ENCODE peak calls at places on chromosomes 5 and 9, in eight cellular contexts. One of them, this sample, is unnamed.

GRCh38 chr9:86802900-86803673 is 144.2 kb downstream of the GAS1 start:
- DNase-seq in bronchial epithelial cell: no peak
- DNase-seq in fibroblast of lung: no peak
- DNase-seq in fibroblast of pulmonary artery: no peak
- DNase-seq in GM20000: no peak
- DNase-seq in HFFc6: no peak
- DNase-seq in pancreas: no peak
- DNase-seq in cardiac muscle cell: no peak
- DNase-seq in this sample: no peak

GRCh38 chr9:111743275-111743674 is 51.5 kb downstream of the SHOC1 start:
- DNase-seq in bronchial epithelial cell: peak; percentile 99
- DNase-seq in fibroblast of lung: peak; percentile 81
- DNase-seq in fibroblast of pulmonary artery: peak; percentile 82
- DNase-seq in GM20000: no peak
- DNase-seq in HFFc6: peak; percentile 79
- DNase-seq in pancreas: no peak
- DNase-seq in cardiac muscle cell: no peak
- DNase-seq in this sample: no peak

GRCh38 chr5:177447066-177447610 is 524 bp downstream of the PRR7 start:
- DNase-seq in bronchial epithelial cell: no peak
- DNase-seq in fibroblast of lung: peak; percentile 53
- DNase-seq in fibroblast of pulmonary artery: peak; percentile 36
- DNase-seq in GM20000: peak; percentile 89
- DNase-seq in HFFc6: no peak
- DNase-seq in pancreas: peak; percentile 68
- DNase-seq in cardiac muscle cell: peak; percentile 71
- DNase-seq in this sample: no peak

GRCh38 chr9:88433583-88434240 is 45.5 kb downstream of the SPIN1 start:
- DNase-seq in bronchial epithelial cell: peak; percentile 22
- DNase-seq in fibroblast of lung: peak; percentile 79
- DNase-seq in fibroblast of pulmonary artery: peak; percentile 4
- DNase-seq in GM20000: no peak
- DNase-seq in HFFc6: peak; percentile 17
- DNase-seq in pancreas: no peak
- DNase-seq in cardiac muscle cell: no peak
- DNase-seq in this sample: no peak

GRCh38 chr9:98867434-98868168 is 60.1 kb downstream of the GALNT12 start:
- DNase-seq in bronchial epithelial cell: no peak
- DNase-seq in fibroblast of lung: peak; percentile 88
- DNase-seq in fibroblast of pulmonary artery: peak; percentile 94
- DNase-seq in GM20000: no peak
- DNase-seq in HFFc6: peak; percentile 52
- DNase-seq in pancreas: peak; percentile 82
- DNase-seq in cardiac muscle cell: no peak
- DNase-seq in this sample: no peak

GRCh38 chr5:115465416-115465815 is 79.2 kb downstream of the FEM1C start:
- DNase-seq in bronchial epithelial cell: peak; percentile 43
- DNase-seq in fibroblast of lung: peak; percentile 57
- DNase-seq in fibroblast of pulmonary artery: no peak
- DNase-seq in GM20000: no peak
- DNase-seq in HFFc6: peak; percentile 25
- DNase-seq in pancreas: no peak
- DNase-seq in cardiac muscle cell: no peak
- DNase-seq in this sample: no peak

GRCh38 chr5:15044521-15044920 is 172.9 kb upstream of the ANKH start:
- DNase-seq in bronchial epithelial cell: no peak
- DNase-seq in fibroblast of lung: no peak
- DNase-seq in fibroblast of pulmonary artery: no peak
- DNase-seq in GM20000: no peak
- DNase-seq in HFFc6: no peak
- DNase-seq in pancreas: no peak
- DNase-seq in cardiac muscle cell: no peak
- DNase-seq in this sample: no peak

GRCh38 chr5:69024241-69024651 is 69.6 kb upstream of the SLC30A5 start:
- DNase-seq in bronchial epithelial cell: peak; percentile 58
- DNase-seq in fibroblast of lung: peak; percentile 19
- DNase-seq in fibroblast of pulmonary artery: peak; percentile 67
- DNase-seq in GM20000: peak; percentile 41
- DNase-seq in HFFc6: peak; percentile 33
- DNase-seq in pancreas: no peak
- DNase-seq in cardiac muscle cell: peak; percentile 65
- DNase-seq in this sample: no peak

GRCh38 chr5:168005093-168005492 is 286.4 kb upstream of the WWC1 start:
- DNase-seq in bronchial epithelial cell: peak; percentile 56
- DNase-seq in fibroblast of lung: no peak
- DNase-seq in fibroblast of pulmonary artery: no peak
- DNase-seq in GM20000: no peak
- DNase-seq in HFFc6: no peak
- DNase-seq in pancreas: no peak
- DNase-seq in cardiac muscle cell: no peak
- DNase-seq in this sample: no peak

GRCh38 chr5:96942911-96943310 is 7.0 kb downstream of the LNPEP start:
- DNase-seq in bronchial epithelial cell: no peak
- DNase-seq in fibroblast of lung: peak; percentile 63
- DNase-seq in fibroblast of pulmonary artery: no peak
- DNase-seq in GM20000: no peak
- DNase-seq in HFFc6: peak; percentile 68
- DNase-seq in pancreas: no peak
- DNase-seq in cardiac muscle cell: no peak
- DNase-seq in this sample: no peak

GRCh38 chr5:62211405-62211804 is 94.6 kb upstream of the KIF2A start:
- DNase-seq in bronchial epithelial cell: no peak
- DNase-seq in fibroblast of lung: no peak
- DNase-seq in fibroblast of pulmonary artery: no peak
- DNase-seq in GM20000: no peak
- DNase-seq in HFFc6: no peak
- DNase-seq in pancreas: no peak
- DNase-seq in cardiac muscle cell: no peak
- DNase-seq in this sample: no peak

GRCh38 chr5:62208218-62208852 is 97.7 kb upstream of the KIF2A start:
- DNase-seq in bronchial epithelial cell: no peak
- DNase-seq in fibroblast of lung: no peak
- DNase-seq in fibroblast of pulmonary artery: no peak
- DNase-seq in GM20000: no peak
- DNase-seq in HFFc6: no peak
- DNase-seq in pancreas: no peak
- DNase-seq in cardiac muscle cell: peak; percentile 4
- DNase-seq in this sample: no peak

DNA sequence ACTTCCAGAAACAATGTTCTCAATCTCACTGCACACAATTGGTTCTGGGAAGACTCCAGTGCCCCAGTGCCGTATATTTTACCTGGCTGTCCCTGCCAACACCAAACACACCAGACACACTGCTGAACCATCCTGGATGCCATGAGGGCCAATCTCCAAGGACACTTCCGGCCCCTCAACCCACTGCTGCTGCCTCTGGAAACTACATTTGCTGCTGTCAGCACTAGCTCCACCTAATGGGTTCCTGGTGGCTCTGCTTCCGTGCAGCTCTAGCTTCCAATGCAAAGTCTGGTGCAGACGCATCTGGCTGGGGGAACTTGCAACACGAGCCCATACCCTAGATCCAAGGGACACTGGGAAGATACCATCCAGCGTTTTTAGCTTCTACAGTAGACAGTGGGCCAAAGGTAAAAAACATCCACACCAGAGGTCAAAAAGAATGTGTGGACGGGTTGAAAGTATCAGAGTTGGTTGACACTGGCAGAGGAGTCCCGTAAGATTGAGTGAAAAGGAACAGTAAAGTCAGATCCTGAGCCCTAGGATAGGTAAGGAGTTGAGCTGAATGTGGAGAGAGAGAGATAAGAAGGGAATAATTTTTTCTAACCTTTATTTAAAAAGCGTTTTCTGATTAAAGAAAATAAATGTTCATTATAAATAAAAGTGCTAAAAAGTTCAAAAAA is 99.7 kb upstream of the KIF2A start:
- DNase-seq in bronchial epithelial cell: peak; percentile 15
- DNase-seq in fibroblast of lung: no peak
- DNase-seq in fibroblast of pulmonary artery: peak; percentile 6
- DNase-seq in GM20000: no peak
- DNase-seq in HFFc6: no peak
- DNase-seq in pancreas: no peak
- DNase-seq in cardiac muscle cell: peak; percentile 45
- DNase-seq in this sample: no peak
- TF ChIP-seq CTCF in bronchial epithelial cell: peak; percentile 24
- TF ChIP-seq CTCF in fibroblast of lung: peak; percentile 12
- TF ChIP-seq CTCF in fibroblast of pulmonary artery: peak; percentile 10
- TF ChIP-seq CTCF in GM20000: no peak
- TF ChIP-seq CTCF in HFFc6: no peak
- TF ChIP-seq CTCF in pancreas: no peak
- TF ChIP-seq CTCF in cardiac muscle cell: peak; percentile 7
- TF ChIP-seq CTCF in this sample: no peak

DNA sequence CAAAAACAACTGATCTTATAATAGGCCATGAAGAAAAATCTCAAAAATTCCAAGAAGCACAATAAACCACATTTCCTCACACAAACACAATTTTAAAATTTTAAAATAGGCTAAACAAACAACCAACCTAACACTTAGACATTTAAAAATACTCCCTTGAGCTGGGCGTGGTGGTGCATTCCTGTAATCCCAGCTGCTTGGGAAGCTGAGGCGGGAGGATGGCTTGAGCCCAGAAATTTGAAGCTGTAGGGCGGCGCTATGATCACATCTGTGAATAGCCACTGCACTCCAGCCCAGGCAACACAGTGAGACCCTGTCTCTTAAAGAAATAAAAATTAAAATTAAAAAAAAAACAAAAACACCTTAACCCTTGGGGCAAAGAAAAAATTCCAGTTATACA is 36.9 kb upstream of the TESK1 start:
- DNase-seq in bronchial epithelial cell: no peak
- DNase-seq in fibroblast of lung: no peak
- DNase-seq in fibroblast of pulmonary artery: no peak
- DNase-seq in GM20000: no peak
- DNase-seq in HFFc6: no peak
- DNase-seq in pancreas: no peak
- DNase-seq in cardiac muscle cell: no peak
- DNase-seq in this sample: no peak
- TF ChIP-seq CTCF in bronchial epithelial cell: no peak
- TF ChIP-seq CTCF in fibroblast of lung: no peak
- TF ChIP-seq CTCF in fibroblast of pulmonary artery: no peak
- TF ChIP-seq CTCF in GM20000: no peak
- TF ChIP-seq CTCF in HFFc6: peak; percentile 36
- TF ChIP-seq CTCF in pancreas: no peak
- TF ChIP-seq CTCF in cardiac muscle cell: no peak
- TF ChIP-seq CTCF in this sample: no peak

GRCh38 chr5:151219789-151220188 is 4.1 kb downstream of the CCDC69 start:
- DNase-seq in bronchial epithelial cell: no peak
- DNase-seq in fibroblast of lung: no peak
- DNase-seq in fibroblast of pulmonary artery: no peak
- DNase-seq in GM20000: no peak
- DNase-seq in HFFc6: no peak
- DNase-seq in pancreas: no peak
- DNase-seq in cardiac muscle cell: no peak
- DNase-seq in this sample: no peak
- TF ChIP-seq CTCF in bronchial epithelial cell: no peak
- TF ChIP-seq CTCF in fibroblast of lung: peak; percentile 17
- TF ChIP-seq CTCF in fibroblast of pulmonary artery: peak; percentile 43
- TF ChIP-seq CTCF in GM20000: peak; percentile 19
- TF ChIP-seq CTCF in HFFc6: peak; percentile 55
- TF ChIP-seq CTCF in pancreas: no peak
- TF ChIP-seq CTCF in cardiac muscle cell: peak; percentile 50
- TF ChIP-seq CTCF in this sample: no peak

GRCh38 chr9:121463026-121463827 is 36.4 kb downstream of the GGTA1 start:
- DNase-seq in bronchial epithelial cell: peak; percentile 13
- DNase-seq in fibroblast of lung: peak; percentile 23
- DNase-seq in fibroblast of pulmonary artery: peak; percentile 46
- DNase-seq in GM20000: peak; percentile 26
- DNase-seq in HFFc6: no peak
- DNase-seq in pancreas: peak; percentile 28
- DNase-seq in cardiac muscle cell: peak; percentile 64
- DNase-seq in this sample: no peak
- TF ChIP-seq CTCF in bronchial epithelial cell: peak; percentile 62
- TF ChIP-seq CTCF in fibroblast of lung: peak; percentile 58
- TF ChIP-seq CTCF in fibroblast of pulmonary artery: peak; percentile 80
- TF ChIP-seq CTCF in GM20000: peak; percentile 20
- TF ChIP-seq CTCF in HFFc6: peak; percentile 77
- TF ChIP-seq CTCF in pancreas: peak; percentile 39
- TF ChIP-seq CTCF in cardiac muscle cell: peak; percentile 82
- TF ChIP-seq CTCF in this sample: peak; percentile 59

DNA sequence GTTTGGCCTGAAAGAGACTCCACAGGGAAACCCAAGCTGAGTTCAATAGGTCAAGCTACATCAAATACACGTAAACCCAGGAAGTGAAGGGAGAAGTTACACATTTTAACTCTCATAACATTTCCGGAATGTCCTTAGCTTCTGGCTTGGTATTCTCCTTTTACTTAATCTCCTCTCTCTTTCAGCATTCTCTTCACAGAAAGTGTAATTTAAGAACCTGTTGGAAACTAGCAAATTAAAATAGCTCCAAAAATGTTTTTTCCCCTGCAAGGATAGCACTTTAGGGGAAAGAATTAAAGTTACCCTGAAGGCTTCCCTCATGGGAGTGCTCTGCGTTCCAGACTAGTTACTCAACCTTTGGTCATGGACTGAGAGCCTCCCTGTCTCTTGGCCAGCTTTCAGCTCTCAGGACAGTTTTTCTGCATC is 292.7 kb upstream of the TARS1 start:
- DNase-seq in bronchial epithelial cell: peak; percentile 86
- DNase-seq in fibroblast of lung: peak; percentile 91
- DNase-seq in fibroblast of pulmonary artery: peak; percentile 88
- DNase-seq in GM20000: no peak
- DNase-seq in HFFc6: peak; percentile 89
- DNase-seq in pancreas: no peak
- DNase-seq in cardiac muscle cell: no peak
- DNase-seq in this sample: no peak
- TF ChIP-seq CTCF in bronchial epithelial cell: no peak
- TF ChIP-seq CTCF in fibroblast of lung: no peak
- TF ChIP-seq CTCF in fibroblast of pulmonary artery: no peak
- TF ChIP-seq CTCF in GM20000: no peak
- TF ChIP-seq CTCF in HFFc6: no peak
- TF ChIP-seq CTCF in pancreas: no peak
- TF ChIP-seq CTCF in cardiac muscle cell: no peak
- TF ChIP-seq CTCF in this sample: no peak

GRCh38 chr9:36974731-36975130 is 59.3 kb downstream of the PAX5 start:
- DNase-seq in bronchial epithelial cell: no peak
- DNase-seq in fibroblast of lung: no peak
- DNase-seq in fibroblast of pulmonary artery: no peak
- DNase-seq in GM20000: no peak
- DNase-seq in HFFc6: no peak
- DNase-seq in pancreas: no peak
- DNase-seq in cardiac muscle cell: no peak
- DNase-seq in this sample: no peak
- TF ChIP-seq CTCF in bronchial epithelial cell: peak; percentile 32
- TF ChIP-seq CTCF in fibroblast of lung: no peak
- TF ChIP-seq CTCF in fibroblast of pulmonary artery: peak; percentile 8
- TF ChIP-seq CTCF in GM20000: no peak
- TF ChIP-seq CTCF in HFFc6: peak; percentile 53
- TF ChIP-seq CTCF in pancreas: no peak
- TF ChIP-seq CTCF in cardiac muscle cell: peak; percentile 32
- TF ChIP-seq CTCF in this sample: no peak

This sample was measured in mesothelial cell of epicardium.